ENCODE peak calls at places on chromosomes 16 and 17, in four cellular contexts. One of them, this sample, is unnamed.
A peak's percentile ranks its signal among the peaks of the same experiment; 100 is the strongest.

GRCh38 chr17:72193395-72194106 is 72.7 kb downstream of the SOX9 start:
- DNase-seq in naive thymus-derived CD4-positive, alpha-beta T cell: no peak
- DNase-seq in pancreas: no peak
- DNase-seq in Peyer's patch: no peak
- DNase-seq in this sample: no peak

GRCh38 chr17:81579298-81579697 is 27.1 kb upstream of the FAAP100 start:
- DNase-seq in naive thymus-derived CD4-positive, alpha-beta T cell: no peak
- DNase-seq in Peyer's patch: no peak
- DNase-seq in pancreas: no peak
- DNase-seq in this sample: no peak

GRCh38 chr17:72465191-72466024 is 344.6 kb downstream of the SOX9 start:
- DNase-seq in naive thymus-derived CD4-positive, alpha-beta T cell: no peak
- DNase-seq in Peyer's patch: peak; percentile 87
- DNase-seq in pancreas: no peak
- DNase-seq in this sample: peak; percentile 98

GRCh38 chr17:77656054-77656453 is 302.4 kb upstream of the TNRC6C start:
- DNase-seq in Peyer's patch: peak; percentile 16
- DNase-seq in pancreas: no peak
- DNase-seq in naive thymus-derived CD4-positive, alpha-beta T cell: no peak
- DNase-seq in this sample: no peak

GRCh38 chr16:89431158-89431584 is 59.2 kb downstream of the ANKRD11 start:
- DNase-seq in naive thymus-derived CD4-positive, alpha-beta T cell: no peak
- DNase-seq in pancreas: no peak
- DNase-seq in Peyer's patch: peak; percentile 78
- DNase-seq in this sample: no peak

GRCh38 chr16:35510701-35511100 is 2051.3 kb downstream of the TP53TG3F start:
- DNase-seq in pancreas: no peak
- DNase-seq in naive thymus-derived CD4-positive, alpha-beta T cell: no peak
- DNase-seq in Peyer's patch: no peak
- DNase-seq in this sample: peak; percentile 3

GRCh38 chr16:84826558-84826941 is 6.8 kb downstream of the CRISPLD2 start:
- DNase-seq in pancreas: no peak
- DNase-seq in Peyer's patch: no peak
- DNase-seq in naive thymus-derived CD4-positive, alpha-beta T cell: no peak
- DNase-seq in this sample: no peak

GRCh38 chr16:27177031-27177774 is 26.1 kb upstream of the KDM8 start:
- DNase-seq in pancreas: no peak
- DNase-seq in Peyer's patch: no peak
- DNase-seq in naive thymus-derived CD4-positive, alpha-beta T cell: no peak
- DNase-seq in this sample: peak; percentile 80

GRCh38 chr17:8226536-8227237 is 16.3 kb upstream of the AURKB start:
- DNase-seq in naive thymus-derived CD4-positive, alpha-beta T cell: no peak
- DNase-seq in pancreas: peak; percentile 74
- DNase-seq in Peyer's patch: peak; percentile 70
- DNase-seq in this sample: peak; percentile 84

GRCh38 chr17:7408341-7408740 is 696 bp downstream of the NLGN2 start:
- DNase-seq in pancreas: no peak
- DNase-seq in naive thymus-derived CD4-positive, alpha-beta T cell: peak; percentile 27
- DNase-seq in Peyer's patch: no peak
- DNase-seq in this sample: no peak

GRCh38 chr16:67449328-67449727 is 18.4 kb downstream of the HSD11B2 start:
- DNase-seq in naive thymus-derived CD4-positive, alpha-beta T cell: no peak
- DNase-seq in pancreas: no peak
- DNase-seq in Peyer's patch: no peak
- DNase-seq in this sample: no peak

GRCh38 chr16:80759419-80760162 is 44.8 kb downstream of the CDYL2 start:
- DNase-seq in pancreas: no peak
- DNase-seq in Peyer's patch: no peak
- DNase-seq in naive thymus-derived CD4-positive, alpha-beta T cell: no peak
- DNase-seq in this sample: no peak

GRCh38 chr16:25108054-25108453 is 3.5 kb upstream of the LCMT1 start:
- DNase-seq in pancreas: no peak
- DNase-seq in Peyer's patch: no peak
- DNase-seq in naive thymus-derived CD4-positive, alpha-beta T cell: peak; percentile 46
- DNase-seq in this sample: no peak

GRCh38 chr17:50692448-50693040 is 15.2 kb downstream of the ANKRD40 start:
- DNase-seq in Peyer's patch: no peak
- DNase-seq in pancreas: no peak
- DNase-seq in naive thymus-derived CD4-positive, alpha-beta T cell: no peak
- DNase-seq in this sample: no peak

GRCh38 chr17:74746922-74747321 is 1.5 kb upstream of the NHERF1 start:
- DNase-seq in pancreas: peak; percentile 25
- DNase-seq in Peyer's patch: no peak
- DNase-seq in naive thymus-derived CD4-positive, alpha-beta T cell: no peak
- DNase-seq in this sample: no peak

GRCh38 chr17:74748529-74749261 is at the start of gene NHERF1:
- DNase-seq in Peyer's patch: peak; percentile 97
- DNase-seq in naive thymus-derived CD4-positive, alpha-beta T cell: peak; percentile 87
- DNase-seq in pancreas: peak; percentile 98
- DNase-seq in this sample: peak; percentile 81

GRCh38 chr17:74750039-74750326 is 1.6 kb downstream of the NHERF1 start:
- DNase-seq in naive thymus-derived CD4-positive, alpha-beta T cell: no peak
- DNase-seq in Peyer's patch: no peak
- DNase-seq in pancreas: no peak
- DNase-seq in this sample: no peak

GRCh38 chr17:74749262-74750038 is 1.0 kb downstream of the NHERF1 start:
- DNase-seq in Peyer's patch: peak; percentile 87
- DNase-seq in pancreas: peak; percentile 88
- DNase-seq in naive thymus-derived CD4-positive, alpha-beta T cell: no peak
- DNase-seq in this sample: peak; percentile 45

GRCh38 chr17:74748279-74748528 is 224 bp upstream of the NHERF1 start:
- DNase-seq in pancreas: no peak
- DNase-seq in Peyer's patch: no peak
- DNase-seq in naive thymus-derived CD4-positive, alpha-beta T cell: no peak
- DNase-seq in this sample: no peak
- H3K4me1 ChIP-seq in pancreas: peaks cover 28% of the 10 kb centered on the region
- H3K4me1 ChIP-seq in Peyer's patch: peaks cover 57% of the 10 kb centered on the region
- H3K4me1 ChIP-seq in naive thymus-derived CD4-positive, alpha-beta T cell: peaks cover 59% of the 10 kb centered on the region
- H3K4me1 ChIP-seq in this sample: no peaks in the 10 kb centered on the region

GRCh38 chr16:23827245-23827543 is 8.6 kb upstream of the PRKCB start:
- DNase-seq in pancreas: no peak
- DNase-seq in Peyer's patch: no peak
- DNase-seq in naive thymus-derived CD4-positive, alpha-beta T cell: no peak
- DNase-seq in this sample: no peak
- H3K27ac ChIP-seq in pancreas: no peak overlapping the region
- H3K27ac ChIP-seq in Peyer's patch: no peak overlapping the region
- H3K27ac ChIP-seq in naive thymus-derived CD4-positive, alpha-beta T cell: no peak overlapping the region
- H3K27ac ChIP-seq in this sample: no peak overlapping the region

GRCh38 chr16:49337814-49338350 is 35.7 kb upstream of the C16orf78 start:
- DNase-seq in pancreas: no peak
- DNase-seq in naive thymus-derived CD4-positive, alpha-beta T cell: no peak
- DNase-seq in Peyer's patch: no peak
- DNase-seq in this sample: no peak
- H3K27me3 ChIP-seq in pancreas: no peaks in the 10 kb centered on the region
- H3K27me3 ChIP-seq in naive thymus-derived CD4-positive, alpha-beta T cell: no peaks in the 10 kb centered on the region
- H3K27me3 ChIP-seq in Peyer's patch: no peaks in the 10 kb centered on the region
- H3K27me3 ChIP-seq in this sample: no peaks in the 10 kb centered on the region

GRCh38 chr17:55417411-55418268 is 4.0 kb downstream of the MMD start:
- DNase-seq in naive thymus-derived CD4-positive, alpha-beta T cell: no peak
- DNase-seq in pancreas: no peak
- DNase-seq in Peyer's patch: no peak
- DNase-seq in this sample: no peak
- H3K4me1 ChIP-seq in naive thymus-derived CD4-positive, alpha-beta T cell: peaks cover 21% of the 10 kb centered on the region
- H3K4me1 ChIP-seq in pancreas: peaks cover 3% of the 10 kb centered on the region
- H3K4me1 ChIP-seq in Peyer's patch: peaks cover 8% of the 10 kb centered on the region
- H3K4me1 ChIP-seq in this sample: peaks cover 8% of the 10 kb centered on the region

GRCh38 chr17:56173026-56173425 is 19.8 kb downstream of the ANKFN1 start:
- DNase-seq in Peyer's patch: no peak
- DNase-seq in naive thymus-derived CD4-positive, alpha-beta T cell: no peak
- DNase-seq in pancreas: no peak
- DNase-seq in this sample: no peak

GRCh38 chr17:56175299-56175935 is 22.1 kb downstream of the ANKFN1 start:
- DNase-seq in naive thymus-derived CD4-positive, alpha-beta T cell: no peak
- DNase-seq in pancreas: no peak
- DNase-seq in Peyer's patch: no peak
- DNase-seq in this sample: no peak

GRCh38 chr17:56172517-56172982 is 19.3 kb downstream of the ANKFN1 start:
- DNase-seq in naive thymus-derived CD4-positive, alpha-beta T cell: no peak
- DNase-seq in pancreas: no peak
- DNase-seq in Peyer's patch: no peak
- DNase-seq in this sample: no peak

GRCh38 chr17:56174421-56174820 is 21.1 kb downstream of the ANKFN1 start:
- DNase-seq in pancreas: no peak
- DNase-seq in naive thymus-derived CD4-positive, alpha-beta T cell: no peak
- DNase-seq in Peyer's patch: no peak
- DNase-seq in this sample: no peak

GRCh38 chr17:56173958-56174357 is 20.7 kb downstream of the ANKFN1 start:
- DNase-seq in pancreas: no peak
- DNase-seq in Peyer's patch: no peak
- DNase-seq in naive thymus-derived CD4-positive, alpha-beta T cell: no peak
- DNase-seq in this sample: no peak
- H3K27ac ChIP-seq in pancreas: no peak overlapping the region
- H3K27ac ChIP-seq in Peyer's patch: no peak overlapping the region
- H3K27ac ChIP-seq in naive thymus-derived CD4-positive, alpha-beta T cell: no peak overlapping the region
- H3K27ac ChIP-seq in this sample: no peak overlapping the region

DNA sequence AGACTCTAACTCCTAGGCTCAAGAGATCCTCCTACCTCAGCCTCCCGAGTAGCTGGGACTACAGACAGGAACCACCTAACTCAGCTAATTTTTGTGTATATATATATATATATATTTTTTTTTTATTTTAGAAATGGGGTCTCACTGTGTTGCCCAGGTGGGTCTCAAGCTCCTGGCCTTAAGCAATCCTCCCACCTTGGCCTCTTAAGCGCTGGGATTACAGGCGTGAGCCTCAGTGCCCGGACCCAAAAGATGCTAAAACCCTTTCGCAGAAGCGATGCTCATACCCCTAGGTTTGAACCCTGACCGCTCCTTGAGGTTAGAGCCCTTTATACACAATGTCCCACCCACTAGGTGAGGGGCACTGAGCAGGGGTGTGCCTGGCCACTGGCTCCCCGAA is 2.2 kb upstream of the CLDN9 start:
- DNase-seq in pancreas: no peak
- DNase-seq in Peyer's patch: no peak
- DNase-seq in naive thymus-derived CD4-positive, alpha-beta T cell: no peak
- DNase-seq in this sample: no peak
- H3K27me3 ChIP-seq in pancreas: no peaks in the 10 kb centered on the region
- H3K27me3 ChIP-seq in Peyer's patch: no peaks in the 10 kb centered on the region
- H3K27me3 ChIP-seq in naive thymus-derived CD4-positive, alpha-beta T cell: no peaks in the 10 kb centered on the region
- H3K27me3 ChIP-seq in this sample: peaks cover 32% of the 10 kb centered on the region

GRCh38 chr17:65542067-65542466 is 19.4 kb downstream of the AXIN2 start:
- DNase-seq in pancreas: no peak
- DNase-seq in naive thymus-derived CD4-positive, alpha-beta T cell: no peak
- DNase-seq in Peyer's patch: no peak
- DNase-seq in this sample: no peak

GRCh38 chr17:65541453-65541852 is 20.0 kb downstream of the AXIN2 start:
- DNase-seq in Peyer's patch: peak; percentile 6
- DNase-seq in naive thymus-derived CD4-positive, alpha-beta T cell: no peak
- DNase-seq in pancreas: no peak
- DNase-seq in this sample: no peak

GRCh38 chr17:65537845-65538678 is 23.4 kb downstream of the AXIN2 start:
- DNase-seq in Peyer's patch: peak; percentile 45
- DNase-seq in pancreas: no peak
- DNase-seq in naive thymus-derived CD4-positive, alpha-beta T cell: peak; percentile 65
- DNase-seq in this sample: no peak

GRCh38 chr17:65538679-65539529 is 22.5 kb downstream of the AXIN2 start:
- DNase-seq in pancreas: no peak
- DNase-seq in Peyer's patch: peak; percentile 23
- DNase-seq in naive thymus-derived CD4-positive, alpha-beta T cell: no peak
- DNase-seq in this sample: no peak

DNA sequence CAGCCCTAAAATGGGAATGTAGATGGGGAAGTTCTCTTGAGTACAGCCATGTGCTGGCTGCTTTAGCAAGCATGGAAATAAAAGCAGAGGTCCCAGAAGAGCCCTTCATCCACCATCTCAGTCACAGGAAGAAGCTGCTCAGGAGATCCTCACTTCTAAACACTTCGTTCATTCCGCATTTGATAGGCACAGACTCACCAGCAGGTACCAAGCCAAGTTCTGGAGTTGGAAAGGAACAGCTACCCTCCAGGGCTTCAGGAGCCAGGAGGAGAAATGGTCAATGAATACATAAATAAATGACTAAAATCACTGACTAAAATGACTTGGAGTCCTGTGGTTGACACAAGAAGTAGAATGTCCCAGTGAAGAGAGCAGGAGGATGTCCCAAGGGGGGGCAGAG is 21.6 kb downstream of the AXIN2 start:
- DNase-seq in naive thymus-derived CD4-positive, alpha-beta T cell: no peak
- DNase-seq in pancreas: no peak
- DNase-seq in Peyer's patch: no peak
- DNase-seq in this sample: no peak
- H3K4me1 ChIP-seq in naive thymus-derived CD4-positive, alpha-beta T cell: peaks cover 30% of the 10 kb centered on the region
- H3K4me1 ChIP-seq in pancreas: peaks cover 11% of the 10 kb centered on the region
- H3K4me1 ChIP-seq in Peyer's patch: no peaks in the 10 kb centered on the region
- H3K4me1 ChIP-seq in this sample: no peaks in the 10 kb centered on the region

GRCh38 chr17:42414782-42415409 is 8.2 kb downstream of the CAVIN1 start:
- DNase-seq in pancreas: no peak
- DNase-seq in naive thymus-derived CD4-positive, alpha-beta T cell: peak; percentile 41
- DNase-seq in Peyer's patch: no peak
- DNase-seq in this sample: no peak
- H3K27ac ChIP-seq in pancreas: no peak overlapping the region
- H3K27ac ChIP-seq in naive thymus-derived CD4-positive, alpha-beta T cell: peak overlapping the region; percentile 42
- H3K27ac ChIP-seq in Peyer's patch: peak overlapping the region; percentile 28
- H3K27ac ChIP-seq in this sample: no peak overlapping the region

GRCh38 chr16:967546-968295 is 3.1 kb downstream of the LMF1 start:
- DNase-seq in pancreas: no peak
- DNase-seq in Peyer's patch: no peak
- DNase-seq in naive thymus-derived CD4-positive, alpha-beta T cell: no peak
- DNase-seq in this sample: no peak
- H3K27me3 ChIP-seq in pancreas: no peaks in the 10 kb centered on the region
- H3K27me3 ChIP-seq in Peyer's patch: no peaks in the 10 kb centered on the region
- H3K27me3 ChIP-seq in naive thymus-derived CD4-positive, alpha-beta T cell: no peaks in the 10 kb centered on the region
- H3K27me3 ChIP-seq in this sample: no peaks in the 10 kb centered on the region